ENCODE peak calls at places on chromosomes 13 and 19, in five cellular contexts. One of them, this sample, is unnamed.

GRCh38 chr13:44198826-44199225 is 174.8 kb upstream of the SERP2 start:
- DNase-seq in nephron progenitor cell: no peak
- DNase-seq in colonic mucosa: no peak
- DNase-seq in activated CD8-positive, alpha-beta memory T cell treated with anti-CD3 and anti-CD28 coated beads, Interleukin-2, amount 50 U/mL, for 48 hours: no peak
- DNase-seq in stimulated activated naive CD4-positive, alpha-beta T cell: no peak
- DNase-seq in this sample: no peak

GRCh38 chr13:30976041-30976440 is 43.6 kb downstream of the TEX26 start:
- DNase-seq in nephron progenitor cell: no peak
- DNase-seq in colonic mucosa: no peak
- DNase-seq in activated CD8-positive, alpha-beta memory T cell treated with anti-CD3 and anti-CD28 coated beads, Interleukin-2, amount 50 U/mL, for 48 hours: no peak
- DNase-seq in stimulated activated naive CD4-positive, alpha-beta T cell: no peak
- DNase-seq in this sample: no peak

GRCh38 chr19:16661480-16662034 is 618 bp downstream of the TMEM38A start:
- DNase-seq in nephron progenitor cell: peak; percentile 41
- DNase-seq in colonic mucosa: peak; percentile 41
- DNase-seq in activated CD8-positive, alpha-beta memory T cell treated with anti-CD3 and anti-CD28 coated beads, Interleukin-2, amount 50 U/mL, for 48 hours: peak; percentile 54
- DNase-seq in stimulated activated naive CD4-positive, alpha-beta T cell: no peak
- DNase-seq in this sample: peak; percentile 9

GRCh38 chr19:41352609-41353465 is 885 bp downstream of the TGFB1 start:
- DNase-seq in nephron progenitor cell: peak; percentile 75
- DNase-seq in colonic mucosa: peak; percentile 73
- DNase-seq in activated CD8-positive, alpha-beta memory T cell treated with anti-CD3 and anti-CD28 coated beads, Interleukin-2, amount 50 U/mL, for 48 hours: peak; percentile 90
- DNase-seq in stimulated activated naive CD4-positive, alpha-beta T cell: peak; percentile 44
- DNase-seq in this sample: peak; percentile 60

GRCh38 chr19:34274827-34275625 is 20.7 kb downstream of the GARRE1 start:
- DNase-seq in nephron progenitor cell: no peak
- DNase-seq in colonic mucosa: no peak
- DNase-seq in activated CD8-positive, alpha-beta memory T cell treated with anti-CD3 and anti-CD28 coated beads, Interleukin-2, amount 50 U/mL, for 48 hours: no peak
- DNase-seq in stimulated activated naive CD4-positive, alpha-beta T cell: no peak
- DNase-seq in this sample: no peak

GRCh38 chr19:15641901-15642491 is 1.3 kb downstream of the CYP4F3 start:
- DNase-seq in nephron progenitor cell: no peak
- DNase-seq in colonic mucosa: no peak
- DNase-seq in activated CD8-positive, alpha-beta memory T cell treated with anti-CD3 and anti-CD28 coated beads, Interleukin-2, amount 50 U/mL, for 48 hours: no peak
- DNase-seq in stimulated activated naive CD4-positive, alpha-beta T cell: no peak
- DNase-seq in this sample: no peak

GRCh38 chr19:38004505-38005223 is 97.7 kb downstream of the SIPA1L3 start:
- DNase-seq in nephron progenitor cell: peak; percentile 63
- DNase-seq in colonic mucosa: peak; percentile 64
- DNase-seq in activated CD8-positive, alpha-beta memory T cell treated with anti-CD3 and anti-CD28 coated beads, Interleukin-2, amount 50 U/mL, for 48 hours: no peak
- DNase-seq in stimulated activated naive CD4-positive, alpha-beta T cell: no peak
- DNase-seq in this sample: no peak

GRCh38 chr19:47310819-47311218 is 1.2 kb downstream of the C5AR1 start:
- DNase-seq in nephron progenitor cell: no peak
- DNase-seq in colonic mucosa: no peak
- DNase-seq in activated CD8-positive, alpha-beta memory T cell treated with anti-CD3 and anti-CD28 coated beads, Interleukin-2, amount 50 U/mL, for 48 hours: no peak
- DNase-seq in stimulated activated naive CD4-positive, alpha-beta T cell: no peak
- DNase-seq in this sample: no peak

GRCh38 chr19:51462681-51463080 is 4.4 kb upstream of the SIGLEC8 start:
- DNase-seq in nephron progenitor cell: no peak
- DNase-seq in colonic mucosa: no peak
- DNase-seq in activated CD8-positive, alpha-beta memory T cell treated with anti-CD3 and anti-CD28 coated beads, Interleukin-2, amount 50 U/mL, for 48 hours: no peak
- DNase-seq in stimulated activated naive CD4-positive, alpha-beta T cell: no peak
- DNase-seq in this sample: no peak

GRCh38 chr13:92602560-92602959 is 624.0 kb upstream of the GPC6 start:
- DNase-seq in nephron progenitor cell: no peak
- DNase-seq in colonic mucosa: no peak
- DNase-seq in activated CD8-positive, alpha-beta memory T cell treated with anti-CD3 and anti-CD28 coated beads, Interleukin-2, amount 50 U/mL, for 48 hours: no peak
- DNase-seq in stimulated activated naive CD4-positive, alpha-beta T cell: no peak
- DNase-seq in this sample: no peak

GRCh38 chr19:17947815-17948473 is 15.1 kb downstream of the CCDC124 start:
- DNase-seq in nephron progenitor cell: peak; percentile 99
- DNase-seq in colonic mucosa: peak; percentile 87
- DNase-seq in activated CD8-positive, alpha-beta memory T cell treated with anti-CD3 and anti-CD28 coated beads, Interleukin-2, amount 50 U/mL, for 48 hours: peak; percentile 98
- DNase-seq in stimulated activated naive CD4-positive, alpha-beta T cell: peak; percentile 97
- DNase-seq in this sample: peak; percentile 94

GRCh38 chr19:23440791-23441190 is 45.5 kb upstream of the ZNF91 start:
- DNase-seq in nephron progenitor cell: peak; percentile 10
- DNase-seq in colonic mucosa: no peak
- DNase-seq in activated CD8-positive, alpha-beta memory T cell treated with anti-CD3 and anti-CD28 coated beads, Interleukin-2, amount 50 U/mL, for 48 hours: peak; percentile 54
- DNase-seq in stimulated activated naive CD4-positive, alpha-beta T cell: no peak
- DNase-seq in this sample: no peak

GRCh38 chr13:113851826-113852535 is 11.9 kb downstream of the GAS6 start:
- DNase-seq in nephron progenitor cell: no peak
- DNase-seq in colonic mucosa: no peak
- DNase-seq in activated CD8-positive, alpha-beta memory T cell treated with anti-CD3 and anti-CD28 coated beads, Interleukin-2, amount 50 U/mL, for 48 hours: peak; percentile 35
- DNase-seq in stimulated activated naive CD4-positive, alpha-beta T cell: no peak
- DNase-seq in this sample: no peak

GRCh38 chr19:16419671-16420394 is 51.9 kb downstream of the EPS15L1 start:
- DNase-seq in nephron progenitor cell: no peak
- DNase-seq in colonic mucosa: no peak
- DNase-seq in activated CD8-positive, alpha-beta memory T cell treated with anti-CD3 and anti-CD28 coated beads, Interleukin-2, amount 50 U/mL, for 48 hours: no peak
- DNase-seq in stimulated activated naive CD4-positive, alpha-beta T cell: no peak
- DNase-seq in this sample: no peak

GRCh38 chr13:44904982-44905381 is 84.3 kb downstream of the NUFIP1 start:
- DNase-seq in nephron progenitor cell: no peak
- DNase-seq in colonic mucosa: peak; percentile 39
- DNase-seq in activated CD8-positive, alpha-beta memory T cell treated with anti-CD3 and anti-CD28 coated beads, Interleukin-2, amount 50 U/mL, for 48 hours: no peak
- DNase-seq in stimulated activated naive CD4-positive, alpha-beta T cell: no peak
- DNase-seq in this sample: no peak

GRCh38 chr19:39246951-39247669 is 1.5 kb downstream of the IFNL4 start:
- DNase-seq in nephron progenitor cell: peak; percentile 62
- DNase-seq in colonic mucosa: peak; percentile 29
- DNase-seq in activated CD8-positive, alpha-beta memory T cell treated with anti-CD3 and anti-CD28 coated beads, Interleukin-2, amount 50 U/mL, for 48 hours: peak; percentile 69
- DNase-seq in stimulated activated naive CD4-positive, alpha-beta T cell: no peak
- DNase-seq in this sample: no peak

GRCh38 chr13:60654405-60654804 is 257.4 kb downstream of the TDRD3 start:
- DNase-seq in nephron progenitor cell: peak; percentile 12
- DNase-seq in colonic mucosa: no peak
- DNase-seq in activated CD8-positive, alpha-beta memory T cell treated with anti-CD3 and anti-CD28 coated beads, Interleukin-2, amount 50 U/mL, for 48 hours: no peak
- DNase-seq in stimulated activated naive CD4-positive, alpha-beta T cell: no peak
- DNase-seq in this sample: no peak

GRCh38 chr13:72151241-72151640 is 284.2 kb upstream of the DACH1 start:
- DNase-seq in nephron progenitor cell: no peak
- DNase-seq in colonic mucosa: no peak
- DNase-seq in activated CD8-positive, alpha-beta memory T cell treated with anti-CD3 and anti-CD28 coated beads, Interleukin-2, amount 50 U/mL, for 48 hours: no peak
- DNase-seq in stimulated activated naive CD4-positive, alpha-beta T cell: no peak
- DNase-seq in this sample: no peak

GRCh38 chr19:4172861-4173473 is 9.4 kb downstream of the SIRT6 start:
- DNase-seq in nephron progenitor cell: peak; percentile 98
- DNase-seq in colonic mucosa: peak; percentile 82
- DNase-seq in activated CD8-positive, alpha-beta memory T cell treated with anti-CD3 and anti-CD28 coated beads, Interleukin-2, amount 50 U/mL, for 48 hours: peak; percentile 90
- DNase-seq in stimulated activated naive CD4-positive, alpha-beta T cell: peak; percentile 60
- DNase-seq in this sample: peak; percentile 50

GRCh38 chr19:10100163-10100785 is 2.2 kb downstream of the ANGPTL6 start:
- DNase-seq in nephron progenitor cell: no peak
- DNase-seq in colonic mucosa: no peak
- DNase-seq in activated CD8-positive, alpha-beta memory T cell treated with anti-CD3 and anti-CD28 coated beads, Interleukin-2, amount 50 U/mL, for 48 hours: no peak
- DNase-seq in stimulated activated naive CD4-positive, alpha-beta T cell: no peak
- DNase-seq in this sample: no peak

GRCh38 chr19:9939301-9939913 is 3.1 kb upstream of the OLFM2 start:
- DNase-seq in nephron progenitor cell: no peak
- DNase-seq in colonic mucosa: no peak
- DNase-seq in activated CD8-positive, alpha-beta memory T cell treated with anti-CD3 and anti-CD28 coated beads, Interleukin-2, amount 50 U/mL, for 48 hours: no peak
- DNase-seq in stimulated activated naive CD4-positive, alpha-beta T cell: no peak
- DNase-seq in this sample: no peak

GRCh38 chr13:78032132-78032531 is 113.5 kb upstream of the EDNRB start:
- DNase-seq in nephron progenitor cell: no peak
- DNase-seq in colonic mucosa: no peak
- DNase-seq in activated CD8-positive, alpha-beta memory T cell treated with anti-CD3 and anti-CD28 coated beads, Interleukin-2, amount 50 U/mL, for 48 hours: no peak
- DNase-seq in stimulated activated naive CD4-positive, alpha-beta T cell: no peak
- DNase-seq in this sample: no peak

GRCh38 chr13:31970237-31970930 is 61.2 kb upstream of the FRY start:
- DNase-seq in nephron progenitor cell: no peak
- DNase-seq in colonic mucosa: no peak
- DNase-seq in activated CD8-positive, alpha-beta memory T cell treated with anti-CD3 and anti-CD28 coated beads, Interleukin-2, amount 50 U/mL, for 48 hours: no peak
- DNase-seq in stimulated activated naive CD4-positive, alpha-beta T cell: no peak
- DNase-seq in this sample: no peak

GRCh38 chr13:49374585-49375290 is 69.1 kb downstream of the CAB39L start:
- DNase-seq in nephron progenitor cell: no peak
- DNase-seq in colonic mucosa: no peak
- DNase-seq in activated CD8-positive, alpha-beta memory T cell treated with anti-CD3 and anti-CD28 coated beads, Interleukin-2, amount 50 U/mL, for 48 hours: no peak
- DNase-seq in stimulated activated naive CD4-positive, alpha-beta T cell: no peak
- DNase-seq in this sample: no peak

GRCh38 chr13:101398191-101398590 is 18.1 kb downstream of the NALCN start:
- DNase-seq in nephron progenitor cell: no peak
- DNase-seq in colonic mucosa: no peak
- DNase-seq in activated CD8-positive, alpha-beta memory T cell treated with anti-CD3 and anti-CD28 coated beads, Interleukin-2, amount 50 U/mL, for 48 hours: no peak
- DNase-seq in stimulated activated naive CD4-positive, alpha-beta T cell: no peak
- DNase-seq in this sample: no peak

GRCh38 chr13:95948646-95949045 is 104.6 kb downstream of the UGGT2 start:
- DNase-seq in nephron progenitor cell: no peak
- DNase-seq in colonic mucosa: no peak
- DNase-seq in activated CD8-positive, alpha-beta memory T cell treated with anti-CD3 and anti-CD28 coated beads, Interleukin-2, amount 50 U/mL, for 48 hours: no peak
- DNase-seq in stimulated activated naive CD4-positive, alpha-beta T cell: no peak
- DNase-seq in this sample: no peak

GRCh38 chr19:40492274-40492673 is 25.5 kb downstream of the SPTBN4 start:
- DNase-seq in nephron progenitor cell: no peak
- DNase-seq in colonic mucosa: no peak
- DNase-seq in activated CD8-positive, alpha-beta memory T cell treated with anti-CD3 and anti-CD28 coated beads, Interleukin-2, amount 50 U/mL, for 48 hours: no peak
- DNase-seq in stimulated activated naive CD4-positive, alpha-beta T cell: no peak
- DNase-seq in this sample: no peak

GRCh38 chr13:95020298-95020987 is 280.8 kb downstream of the ABCC4 start:
- DNase-seq in nephron progenitor cell: no peak
- DNase-seq in colonic mucosa: no peak
- DNase-seq in activated CD8-positive, alpha-beta memory T cell treated with anti-CD3 and anti-CD28 coated beads, Interleukin-2, amount 50 U/mL, for 48 hours: no peak
- DNase-seq in stimulated activated naive CD4-positive, alpha-beta T cell: no peak
- DNase-seq in this sample: no peak

GRCh38 chr13:26679945-26680516 is 80.6 kb downstream of the GPR12 start:
- DNase-seq in nephron progenitor cell: peak; percentile 64
- DNase-seq in colonic mucosa: no peak
- DNase-seq in activated CD8-positive, alpha-beta memory T cell treated with anti-CD3 and anti-CD28 coated beads, Interleukin-2, amount 50 U/mL, for 48 hours: no peak
- DNase-seq in stimulated activated naive CD4-positive, alpha-beta T cell: no peak
- DNase-seq in this sample: no peak

GRCh38 chr13:23867027-23867491 is 22.1 kb downstream of the MIPEP start:
- DNase-seq in nephron progenitor cell: no peak
- DNase-seq in colonic mucosa: no peak
- DNase-seq in activated CD8-positive, alpha-beta memory T cell treated with anti-CD3 and anti-CD28 coated beads, Interleukin-2, amount 50 U/mL, for 48 hours: no peak
- DNase-seq in stimulated activated naive CD4-positive, alpha-beta T cell: no peak
- DNase-seq in this sample: no peak

GRCh38 chr13:112241288-112241687 is 134.9 kb upstream of the SPACA7 start:
- DNase-seq in nephron progenitor cell: no peak
- DNase-seq in colonic mucosa: no peak
- DNase-seq in activated CD8-positive, alpha-beta memory T cell treated with anti-CD3 and anti-CD28 coated beads, Interleukin-2, amount 50 U/mL, for 48 hours: no peak
- DNase-seq in stimulated activated naive CD4-positive, alpha-beta T cell: no peak
- DNase-seq in this sample: no peak

GRCh38 chr19:1154731-1155351 is 19.2 kb downstream of the SBNO2 start:
- DNase-seq in nephron progenitor cell: no peak
- DNase-seq in colonic mucosa: peak; percentile 82
- DNase-seq in activated CD8-positive, alpha-beta memory T cell treated with anti-CD3 and anti-CD28 coated beads, Interleukin-2, amount 50 U/mL, for 48 hours: no peak
- DNase-seq in stimulated activated naive CD4-positive, alpha-beta T cell: no peak
- DNase-seq in this sample: no peak

This sample was measured in effector CD8-positive, alpha-beta T cell.